ENCODE peak calls at places on chromosome 9, in ten cellular contexts. F, M, R, W, J, T, S, K, B and N are unnamed samples.

GRCh38 chr9:110047955-110048472 is 159.9 kb downstream of the C9orf152 start:
- DNase-seq in M (no peak), J (no peak), B (no peak), S (peak; percentile 29), F (no peak), R (no peak), W (peak; percentile 53), T (no peak), K (no peak), N (no peak)

GRCh38 chr9:14768561-14769234 is 46.2 kb upstream of the CER1 start:
- DNase-seq in R (peak; percentile 38), T (peak; percentile 51), K (no peak), B (no peak), S (no peak), W (no peak), F (peak; percentile 21), J (peak; percentile 13), M (peak; percentile 69), N (peak; percentile 16)

GRCh38 chr9:108412755-108413154 is 443.0 kb downstream of the ACTL7B start:
- DNase-seq in T (peak; percentile 11), K (no peak), W (no peak), B (no peak), J (no peak), S (no peak), M (peak; percentile 18), F (peak; percentile 15), R (no peak), N (no peak)

GRCh38 chr9:124652203-124652992 is 118.7 kb downstream of the NR6A1 start:
- DNase-seq in J (peak; percentile 99), S (no peak), M (peak; percentile 99), K (peak; percentile 52), F (no peak), B (no peak), R (no peak), T (peak; percentile 88), W (no peak), N (no peak)

GRCh38 chr9:100690438-100690837 is 112.6 kb downstream of the CAVIN4 start:
- DNase-seq in F (no peak), S (no peak), K (no peak), T (no peak), J (no peak), M (no peak), B (no peak), W (no peak), R (no peak), N (no peak)

GRCh38 chr9:35385042-35385441 is 104.9 kb upstream of the RUSC2 start:
- DNase-seq in W (no peak), J (peak; percentile 41), K (no peak), T (peak; percentile 78), R (no peak), F (peak; percentile 31), B (no peak), S (no peak), M (peak; percentile 82), N (no peak)

GRCh38 chr9:97571664-97572063 is 61.5 kb downstream of the TSTD2 start:
- DNase-seq in R (no peak), M (no peak), K (no peak), T (no peak), F (no peak), B (no peak), J (no peak), S (no peak), W (no peak), N (no peak)

GRCh38 chr9:119773823-119774222 is 404.6 kb upstream of the BRINP1 start:
- DNase-seq in M (no peak), R (no peak), S (no peak), B (no peak), F (no peak), W (no peak), J (no peak), K (no peak), T (no peak), N (no peak)

GRCh38 chr9:136410500-136411287 is at the start of the genes ENTR1 and PMPCA:
- DNase-seq in B (peak; percentile 93), S (peak; percentile 92), M (peak; percentile 95), W (peak; percentile 95), J (peak; percentile 70), F (peak; percentile 94), R (peak; percentile 91), T (peak; percentile 85), K (peak; percentile 95), N (peak; percentile 94)

GRCh38 chr9:136411358-136411757 is 900 bp downstream of the PMPCA start:
- DNase-seq in S (no peak), T (no peak), K (no peak), M (peak; percentile 42), W (no peak), R (no peak), J (no peak), F (no peak), B (no peak), N (no peak)

GRCh38 chr9:136412912-136413420 is 2.5 kb downstream of the PMPCA start:
- DNase-seq in K (no peak), S (no peak), R (no peak), T (no peak), B (no peak), J (no peak), M (peak; percentile 33), W (no peak), F (no peak), N (no peak)

GRCh38 chr9:136407911-136408310 is 2.5 kb downstream of the ENTR1 start:
- DNase-seq in B (no peak), K (no peak), J (no peak), W (no peak), R (no peak), F (no peak), M (no peak), S (no peak), T (no peak), N (no peak)

GRCh38 chr9:136409557-136410455 is 608 bp downstream of the ENTR1 start:
- DNase-seq in S (peak; percentile 43), K (no peak), W (peak; percentile 64), F (peak; percentile 57), B (no peak), J (peak; percentile 20), T (peak; percentile 22), M (peak; percentile 78), R (no peak), N (no peak)
- H3K4me1 ChIP-seq in S (no peaks in the 10 kb centered on the region), K (peaks cover 8% of the 10 kb centered on the region), W (peaks cover 28% of the 10 kb centered on the region), F (peaks cover 15% of the 10 kb centered on the region), B (peaks cover 38% of the 10 kb centered on the region), J (peaks cover 16% of the 10 kb centered on the region), T (peaks cover 12% of the 10 kb centered on the region), M (peaks cover 19% of the 10 kb centered on the region), R (no peaks in the 10 kb centered on the region), N (peaks cover 44% of the 10 kb centered on the region)

GRCh38 chr9:77025146-77025545 is 5.7 kb downstream of the FOXB2 start:
- DNase-seq in J (no peak), M (no peak), W (no peak), B (no peak), F (no peak), T (no peak), S (no peak), K (no peak), R (no peak), N (no peak)

GRCh38 chr9:77021928-77022782 is 2.7 kb downstream of the FOXB2 start:
- DNase-seq in W (no peak), F (no peak), S (no peak), B (no peak), J (no peak), M (no peak), R (no peak), K (no peak), T (no peak), N (no peak)

GRCh38 chr9:77023726-77024125 is 4.3 kb downstream of the FOXB2 start:
- DNase-seq in J (no peak), K (no peak), M (no peak), R (no peak), B (no peak), S (no peak), W (no peak), F (no peak), T (no peak), N (no peak)

GRCh38 chr9:77021289-77021927 is 2.0 kb downstream of the FOXB2 start:
- DNase-seq in T (no peak), B (no peak), M (no peak), K (no peak), S (no peak), F (no peak), J (no peak), R (no peak), W (no peak), N (no peak)

DNA sequence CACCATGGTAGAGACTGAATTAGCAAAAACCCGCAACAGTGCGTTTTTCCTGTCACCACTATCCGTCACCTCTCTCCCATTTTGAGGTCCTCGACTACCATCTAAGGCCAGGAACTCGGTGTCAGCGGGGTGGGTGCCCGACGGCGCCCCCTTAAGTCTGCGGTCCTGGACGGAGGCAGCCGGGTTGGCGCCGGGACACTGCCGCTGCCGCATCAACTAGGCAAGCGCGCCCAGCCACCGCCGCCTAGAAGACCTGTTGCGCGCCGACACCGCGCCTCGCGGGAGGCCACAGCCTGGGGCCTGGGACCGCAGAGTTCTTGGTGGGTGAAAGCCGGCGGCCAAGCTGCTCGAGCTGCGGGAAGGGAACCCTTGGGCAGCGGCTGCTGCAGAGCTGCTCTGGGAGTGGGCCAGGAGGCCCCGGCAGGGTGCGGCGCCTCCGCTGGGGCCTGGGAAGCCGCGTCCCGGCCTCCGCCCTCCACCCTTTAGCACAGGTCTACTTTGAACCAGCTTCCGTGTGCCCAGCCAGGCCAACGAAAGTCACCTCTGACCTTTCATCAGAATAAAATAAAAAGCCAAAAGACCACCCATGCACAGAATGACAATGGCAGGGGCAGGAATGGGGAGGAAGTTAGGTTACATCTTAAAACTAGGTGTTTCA is 3.5 kb downstream of the FOXB2 start:
- DNase-seq in B (no peak), F (peak; percentile 20), T (no peak), M (no peak), W (no peak), K (no peak), R (no peak), J (no peak), S (no peak), N (no peak)
- H3K9me3 ChIP-seq in B (no peaks in the 10 kb centered on the region), F (no peaks in the 10 kb centered on the region), T (peaks cover 21% of the 10 kb centered on the region), M (no peaks in the 10 kb centered on the region), W (no peaks in the 10 kb centered on the region), K (no peaks in the 10 kb centered on the region), R (no peaks in the 10 kb centered on the region), J (peaks cover 5% of the 10 kb centered on the region), S (no peaks in the 10 kb centered on the region), N (no peaks in the 10 kb centered on the region)

DNA sequence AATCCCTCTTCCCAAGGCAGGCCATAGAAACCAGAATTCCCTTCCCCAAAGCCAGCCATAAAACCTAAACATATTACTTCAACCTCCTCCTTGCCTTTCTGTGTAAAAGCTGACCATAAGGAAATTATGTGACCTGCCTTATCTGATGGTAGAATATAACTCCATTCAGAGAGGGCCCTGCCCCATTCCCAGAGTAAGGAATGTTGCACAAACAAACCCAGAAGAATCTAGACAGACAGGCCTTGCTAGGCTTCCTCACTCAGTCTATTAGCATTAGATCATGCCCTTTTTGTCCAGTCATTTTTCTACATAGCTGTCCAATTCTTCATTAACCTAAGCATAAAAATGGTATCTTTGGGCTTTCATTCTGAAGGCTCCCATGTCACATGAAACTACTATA is 17.8 kb upstream of the IFNB1 start:
- DNase-seq in M (no peak), T (no peak), R (no peak), K (no peak), J (no peak), W (no peak), F (no peak), B (no peak), S (no peak), N (no peak)
- H3K27ac ChIP-seq in M (peak overlapping the region; percentile 25), T (no peak overlapping the region), R (peak overlapping the region; percentile 21), K (no peak overlapping the region), J (no peak overlapping the region), W (peak overlapping the region; percentile 56), F (no peak overlapping the region), B (no peak overlapping the region), S (no peak overlapping the region), N (peak overlapping the region; percentile 50)

GRCh38 chr9:136693135-136693489 is 5.9 kb upstream of the AGPAT2 start:
- DNase-seq in W (no peak), J (no peak), B (no peak), F (no peak), K (no peak), R (no peak), M (no peak), S (no peak), T (no peak), N (no peak)

GRCh38 chr9:136690841-136691261 is 3.6 kb upstream of the AGPAT2 start:
- DNase-seq in S (peak; percentile 68), J (no peak), B (no peak), M (no peak), W (peak; percentile 72), R (no peak), F (no peak), T (no peak), K (no peak), N (no peak)

GRCh38 chr9:136692190-136693134 is 5.2 kb upstream of the AGPAT2 start:
- DNase-seq in R (no peak), S (no peak), W (no peak), J (no peak), T (no peak), F (no peak), B (no peak), M (no peak), K (no peak), N (no peak)

GRCh38 chr9:136690104-136690840 is 3.0 kb upstream of the AGPAT2 start:
- DNase-seq in R (no peak), J (no peak), B (no peak), K (no peak), M (no peak), F (no peak), T (no peak), S (peak; percentile 80), W (no peak), N (no peak)

GRCh38 chr9:136691316-136692189 is 4.3 kb upstream of the AGPAT2 start:
- DNase-seq in F (no peak), M (no peak), T (no peak), B (no peak), S (no peak), K (no peak), R (no peak), W (no peak), J (no peak), N (no peak)
- H3K4me1 ChIP-seq in F (peaks cover 8% of the 10 kb centered on the region), M (no peaks in the 10 kb centered on the region), T (no peaks in the 10 kb centered on the region), B (peaks cover 2% of the 10 kb centered on the region), S (no peaks in the 10 kb centered on the region), K (no peaks in the 10 kb centered on the region), R (no peaks in the 10 kb centered on the region), W (peaks cover 72% of the 10 kb centered on the region), J (no peaks in the 10 kb centered on the region), N (no peaks in the 10 kb centered on the region)